ENCODE peak calls at places on chromosomes 2 and 18, in ten cellular contexts. One of them, this sample, is unnamed.
A peak's percentile ranks its signal among the peaks of the same experiment; 100 is the strongest.

GRCh38 chr2:148240838-148241237 is 219.9 kb downstream of the MBD5 start:
- DNase-seq in stimulated activated CD4-positive, alpha-beta T cell treated with anti-CD3 and anti-CD28 coated beads, Interleukin-15, amount 100 ng/mL, for 1 hour: no peak
- DNase-seq in cardiac muscle cell: no peak
- DNase-seq in left ventricle myocardium inferior: no peak
- DNase-seq in left ventricle myocardium superior: no peak
- DNase-seq in EH: no peak
- DNase-seq in GM13977: no peak
- DNase-seq in A172: no peak
- DNase-seq in NCI-H2107: no peak
- DNase-seq in stimulated activated CD8-positive, alpha-beta memory T cell treated with anti-CD3 and anti-CD28 coated beads, Interleukin-7, amount 100 ng/mL, for 1 hour: no peak
- DNase-seq in this sample: no peak

GRCh38 chr2:47241715-47242114 is 86.6 kb upstream of the STPG4 start:
- DNase-seq in stimulated activated CD4-positive, alpha-beta T cell treated with anti-CD3 and anti-CD28 coated beads, Interleukin-15, amount 100 ng/mL, for 1 hour: no peak
- DNase-seq in cardiac muscle cell: no peak
- DNase-seq in left ventricle myocardium inferior: no peak
- DNase-seq in left ventricle myocardium superior: no peak
- DNase-seq in EH: no peak
- DNase-seq in GM13977: no peak
- DNase-seq in A172: no peak
- DNase-seq in NCI-H2107: no peak
- DNase-seq in stimulated activated CD8-positive, alpha-beta memory T cell treated with anti-CD3 and anti-CD28 coated beads, Interleukin-7, amount 100 ng/mL, for 1 hour: no peak
- DNase-seq in this sample: no peak

GRCh38 chr18:9868857-9869712 is 16.7 kb upstream of the TXNDC2 start:
- DNase-seq in stimulated activated CD4-positive, alpha-beta T cell treated with anti-CD3 and anti-CD28 coated beads, Interleukin-15, amount 100 ng/mL, for 1 hour: no peak
- DNase-seq in cardiac muscle cell: no peak
- DNase-seq in left ventricle myocardium inferior: no peak
- DNase-seq in left ventricle myocardium superior: no peak
- DNase-seq in EH: no peak
- DNase-seq in GM13977: no peak
- DNase-seq in A172: no peak
- DNase-seq in NCI-H2107: no peak
- DNase-seq in stimulated activated CD8-positive, alpha-beta memory T cell treated with anti-CD3 and anti-CD28 coated beads, Interleukin-7, amount 100 ng/mL, for 1 hour: no peak
- DNase-seq in this sample: no peak

GRCh38 chr18:31321719-31322118 is 3.8 kb downstream of the DSG1 start:
- DNase-seq in stimulated activated CD4-positive, alpha-beta T cell treated with anti-CD3 and anti-CD28 coated beads, Interleukin-15, amount 100 ng/mL, for 1 hour: no peak
- DNase-seq in cardiac muscle cell: no peak
- DNase-seq in left ventricle myocardium inferior: no peak
- DNase-seq in left ventricle myocardium superior: no peak
- DNase-seq in EH: no peak
- DNase-seq in GM13977: no peak
- DNase-seq in A172: no peak
- DNase-seq in NCI-H2107: no peak
- DNase-seq in stimulated activated CD8-positive, alpha-beta memory T cell treated with anti-CD3 and anti-CD28 coated beads, Interleukin-7, amount 100 ng/mL, for 1 hour: no peak
- DNase-seq in this sample: no peak

GRCh38 chr2:126971481-126972271 is 73.0 kb downstream of the TEX51 start:
- DNase-seq in stimulated activated CD4-positive, alpha-beta T cell treated with anti-CD3 and anti-CD28 coated beads, Interleukin-15, amount 100 ng/mL, for 1 hour: peak; percentile 45
- DNase-seq in cardiac muscle cell: peak; percentile 84
- DNase-seq in left ventricle myocardium inferior: peak; percentile 56
- DNase-seq in left ventricle myocardium superior: peak; percentile 81
- DNase-seq in EH: peak; percentile 74
- DNase-seq in GM13977: peak; percentile 88
- DNase-seq in A172: peak; percentile 29
- DNase-seq in NCI-H2107: peak; percentile 32
- DNase-seq in stimulated activated CD8-positive, alpha-beta memory T cell treated with anti-CD3 and anti-CD28 coated beads, Interleukin-7, amount 100 ng/mL, for 1 hour: peak; percentile 42
- DNase-seq in this sample: peak; percentile 78

GRCh38 chr2:106781196-106781595 is 104.8 kb downstream of the ST6GAL2 start:
- DNase-seq in stimulated activated CD4-positive, alpha-beta T cell treated with anti-CD3 and anti-CD28 coated beads, Interleukin-15, amount 100 ng/mL, for 1 hour: no peak
- DNase-seq in cardiac muscle cell: no peak
- DNase-seq in left ventricle myocardium inferior: no peak
- DNase-seq in left ventricle myocardium superior: no peak
- DNase-seq in EH: no peak
- DNase-seq in GM13977: no peak
- DNase-seq in A172: no peak
- DNase-seq in NCI-H2107: no peak
- DNase-seq in stimulated activated CD8-positive, alpha-beta memory T cell treated with anti-CD3 and anti-CD28 coated beads, Interleukin-7, amount 100 ng/mL, for 1 hour: no peak
- DNase-seq in this sample: no peak

GRCh38 chr2:160379399-160379798 is 114.2 kb downstream of the RBMS1 start:
- DNase-seq in stimulated activated CD4-positive, alpha-beta T cell treated with anti-CD3 and anti-CD28 coated beads, Interleukin-15, amount 100 ng/mL, for 1 hour: no peak
- DNase-seq in cardiac muscle cell: no peak
- DNase-seq in left ventricle myocardium inferior: no peak
- DNase-seq in left ventricle myocardium superior: no peak
- DNase-seq in EH: peak; percentile 90
- DNase-seq in GM13977: no peak
- DNase-seq in A172: no peak
- DNase-seq in NCI-H2107: no peak
- DNase-seq in stimulated activated CD8-positive, alpha-beta memory T cell treated with anti-CD3 and anti-CD28 coated beads, Interleukin-7, amount 100 ng/mL, for 1 hour: no peak
- DNase-seq in this sample: no peak

GRCh38 chr2:18117592-18117991 is 239.1 kb downstream of the KCNS3 start:
- DNase-seq in stimulated activated CD4-positive, alpha-beta T cell treated with anti-CD3 and anti-CD28 coated beads, Interleukin-15, amount 100 ng/mL, for 1 hour: no peak
- DNase-seq in cardiac muscle cell: peak; percentile 14
- DNase-seq in left ventricle myocardium inferior: no peak
- DNase-seq in left ventricle myocardium superior: no peak
- DNase-seq in EH: peak; percentile 65
- DNase-seq in GM13977: peak; percentile 14
- DNase-seq in A172: peak; percentile 71
- DNase-seq in NCI-H2107: no peak
- DNase-seq in stimulated activated CD8-positive, alpha-beta memory T cell treated with anti-CD3 and anti-CD28 coated beads, Interleukin-7, amount 100 ng/mL, for 1 hour: no peak
- DNase-seq in this sample: no peak

GRCh38 chr2:42663828-42664227 is 95.4 kb downstream of the MTA3 start:
- DNase-seq in stimulated activated CD4-positive, alpha-beta T cell treated with anti-CD3 and anti-CD28 coated beads, Interleukin-15, amount 100 ng/mL, for 1 hour: no peak
- DNase-seq in cardiac muscle cell: no peak
- DNase-seq in left ventricle myocardium inferior: no peak
- DNase-seq in left ventricle myocardium superior: no peak
- DNase-seq in EH: no peak
- DNase-seq in GM13977: no peak
- DNase-seq in A172: no peak
- DNase-seq in NCI-H2107: no peak
- DNase-seq in stimulated activated CD8-positive, alpha-beta memory T cell treated with anti-CD3 and anti-CD28 coated beads, Interleukin-7, amount 100 ng/mL, for 1 hour: no peak
- DNase-seq in this sample: no peak

GRCh38 chr2:154813636-154814035 is 115.1 kb downstream of the KCNJ3 start:
- DNase-seq in stimulated activated CD4-positive, alpha-beta T cell treated with anti-CD3 and anti-CD28 coated beads, Interleukin-15, amount 100 ng/mL, for 1 hour: no peak
- DNase-seq in cardiac muscle cell: no peak
- DNase-seq in left ventricle myocardium inferior: no peak
- DNase-seq in left ventricle myocardium superior: no peak
- DNase-seq in EH: no peak
- DNase-seq in GM13977: no peak
- DNase-seq in A172: no peak
- DNase-seq in NCI-H2107: no peak
- DNase-seq in stimulated activated CD8-positive, alpha-beta memory T cell treated with anti-CD3 and anti-CD28 coated beads, Interleukin-7, amount 100 ng/mL, for 1 hour: no peak
- DNase-seq in this sample: no peak

GRCh38 chr2:217790681-217791392 is 212.0 kb downstream of the TNS1 start:
- DNase-seq in stimulated activated CD4-positive, alpha-beta T cell treated with anti-CD3 and anti-CD28 coated beads, Interleukin-15, amount 100 ng/mL, for 1 hour: no peak
- DNase-seq in cardiac muscle cell: no peak
- DNase-seq in left ventricle myocardium inferior: no peak
- DNase-seq in left ventricle myocardium superior: no peak
- DNase-seq in EH: peak; percentile 72
- DNase-seq in GM13977: peak; percentile 3
- DNase-seq in A172: peak; percentile 26
- DNase-seq in NCI-H2107: no peak
- DNase-seq in stimulated activated CD8-positive, alpha-beta memory T cell treated with anti-CD3 and anti-CD28 coated beads, Interleukin-7, amount 100 ng/mL, for 1 hour: no peak
- DNase-seq in this sample: no peak

GRCh38 chr2:159230145-159230877 is 56.2 kb downstream of the WDSUB1 start:
- DNase-seq in stimulated activated CD4-positive, alpha-beta T cell treated with anti-CD3 and anti-CD28 coated beads, Interleukin-15, amount 100 ng/mL, for 1 hour: no peak
- DNase-seq in cardiac muscle cell: no peak
- DNase-seq in left ventricle myocardium inferior: no peak
- DNase-seq in left ventricle myocardium superior: no peak
- DNase-seq in EH: no peak
- DNase-seq in GM13977: no peak
- DNase-seq in A172: no peak
- DNase-seq in NCI-H2107: no peak
- DNase-seq in stimulated activated CD8-positive, alpha-beta memory T cell treated with anti-CD3 and anti-CD28 coated beads, Interleukin-7, amount 100 ng/mL, for 1 hour: no peak
- DNase-seq in this sample: no peak

GRCh38 chr2:166382-166781 is 97.5 kb downstream of the SH3YL1 start:
- DNase-seq in stimulated activated CD4-positive, alpha-beta T cell treated with anti-CD3 and anti-CD28 coated beads, Interleukin-15, amount 100 ng/mL, for 1 hour: no peak
- DNase-seq in cardiac muscle cell: peak; percentile 63
- DNase-seq in left ventricle myocardium inferior: no peak
- DNase-seq in left ventricle myocardium superior: no peak
- DNase-seq in EH: no peak
- DNase-seq in GM13977: no peak
- DNase-seq in A172: no peak
- DNase-seq in NCI-H2107: no peak
- DNase-seq in stimulated activated CD8-positive, alpha-beta memory T cell treated with anti-CD3 and anti-CD28 coated beads, Interleukin-7, amount 100 ng/mL, for 1 hour: no peak
- DNase-seq in this sample: no peak

GRCh38 chr2:100235581-100235980 is 86.7 kb downstream of the LONRF2 start:
- DNase-seq in stimulated activated CD4-positive, alpha-beta T cell treated with anti-CD3 and anti-CD28 coated beads, Interleukin-15, amount 100 ng/mL, for 1 hour: no peak
- DNase-seq in cardiac muscle cell: no peak
- DNase-seq in left ventricle myocardium inferior: no peak
- DNase-seq in left ventricle myocardium superior: no peak
- DNase-seq in EH: no peak
- DNase-seq in GM13977: no peak
- DNase-seq in A172: no peak
- DNase-seq in NCI-H2107: no peak
- DNase-seq in stimulated activated CD8-positive, alpha-beta memory T cell treated with anti-CD3 and anti-CD28 coated beads, Interleukin-7, amount 100 ng/mL, for 1 hour: no peak
- DNase-seq in this sample: no peak

GRCh38 chr2:230996661-230997060 is 740 bp downstream of the SPATA3 start:
- DNase-seq in stimulated activated CD4-positive, alpha-beta T cell treated with anti-CD3 and anti-CD28 coated beads, Interleukin-15, amount 100 ng/mL, for 1 hour: no peak
- DNase-seq in cardiac muscle cell: no peak
- DNase-seq in left ventricle myocardium inferior: no peak
- DNase-seq in left ventricle myocardium superior: no peak
- DNase-seq in EH: no peak
- DNase-seq in GM13977: no peak
- DNase-seq in A172: no peak
- DNase-seq in NCI-H2107: no peak
- DNase-seq in stimulated activated CD8-positive, alpha-beta memory T cell treated with anti-CD3 and anti-CD28 coated beads, Interleukin-7, amount 100 ng/mL, for 1 hour: no peak
- DNase-seq in this sample: no peak

GRCh38 chr2:127388423-127389164 is 819 bp upstream of the MAP3K2 start:
- DNase-seq in stimulated activated CD4-positive, alpha-beta T cell treated with anti-CD3 and anti-CD28 coated beads, Interleukin-15, amount 100 ng/mL, for 1 hour: no peak
- DNase-seq in cardiac muscle cell: no peak
- DNase-seq in left ventricle myocardium inferior: no peak
- DNase-seq in left ventricle myocardium superior: no peak
- DNase-seq in EH: no peak
- DNase-seq in GM13977: no peak
- DNase-seq in A172: no peak
- DNase-seq in NCI-H2107: no peak
- DNase-seq in stimulated activated CD8-positive, alpha-beta memory T cell treated with anti-CD3 and anti-CD28 coated beads, Interleukin-7, amount 100 ng/mL, for 1 hour: no peak
- DNase-seq in this sample: no peak

GRCh38 chr2:237195396-237196119 is 109.9 kb downstream of the COPS8 start:
- DNase-seq in stimulated activated CD4-positive, alpha-beta T cell treated with anti-CD3 and anti-CD28 coated beads, Interleukin-15, amount 100 ng/mL, for 1 hour: no peak
- DNase-seq in cardiac muscle cell: no peak
- DNase-seq in left ventricle myocardium inferior: no peak
- DNase-seq in left ventricle myocardium superior: no peak
- DNase-seq in EH: no peak
- DNase-seq in GM13977: no peak
- DNase-seq in A172: peak; percentile 72
- DNase-seq in NCI-H2107: no peak
- DNase-seq in stimulated activated CD8-positive, alpha-beta memory T cell treated with anti-CD3 and anti-CD28 coated beads, Interleukin-7, amount 100 ng/mL, for 1 hour: no peak
- DNase-seq in this sample: no peak

GRCh38 chr2:68365087-68365486 is at the start of gene PLEK:
- DNase-seq in stimulated activated CD4-positive, alpha-beta T cell treated with anti-CD3 and anti-CD28 coated beads, Interleukin-15, amount 100 ng/mL, for 1 hour: no peak
- DNase-seq in cardiac muscle cell: no peak
- DNase-seq in left ventricle myocardium inferior: peak; percentile 56
- DNase-seq in left ventricle myocardium superior: peak; percentile 66
- DNase-seq in EH: no peak
- DNase-seq in GM13977: no peak
- DNase-seq in A172: no peak
- DNase-seq in NCI-H2107: no peak
- DNase-seq in stimulated activated CD8-positive, alpha-beta memory T cell treated with anti-CD3 and anti-CD28 coated beads, Interleukin-7, amount 100 ng/mL, for 1 hour: no peak
- DNase-seq in this sample: no peak

GRCh38 chr18:37871583-37871982 is 306.0 kb upstream of the CELF4 start:
- DNase-seq in stimulated activated CD4-positive, alpha-beta T cell treated with anti-CD3 and anti-CD28 coated beads, Interleukin-15, amount 100 ng/mL, for 1 hour: no peak
- DNase-seq in cardiac muscle cell: no peak
- DNase-seq in left ventricle myocardium inferior: no peak
- DNase-seq in left ventricle myocardium superior: no peak
- DNase-seq in EH: no peak
- DNase-seq in GM13977: no peak
- DNase-seq in A172: no peak
- DNase-seq in NCI-H2107: no peak
- DNase-seq in stimulated activated CD8-positive, alpha-beta memory T cell treated with anti-CD3 and anti-CD28 coated beads, Interleukin-7, amount 100 ng/mL, for 1 hour: no peak
- DNase-seq in this sample: no peak

GRCh38 chr2:77054938-77055337 is 467.2 kb downstream of the LRRTM4 start:
- DNase-seq in stimulated activated CD4-positive, alpha-beta T cell treated with anti-CD3 and anti-CD28 coated beads, Interleukin-15, amount 100 ng/mL, for 1 hour: no peak
- DNase-seq in cardiac muscle cell: peak; percentile 56
- DNase-seq in left ventricle myocardium inferior: no peak
- DNase-seq in left ventricle myocardium superior: no peak
- DNase-seq in EH: no peak
- DNase-seq in GM13977: no peak
- DNase-seq in A172: peak; percentile 26
- DNase-seq in NCI-H2107: no peak
- DNase-seq in stimulated activated CD8-positive, alpha-beta memory T cell treated with anti-CD3 and anti-CD28 coated beads, Interleukin-7, amount 100 ng/mL, for 1 hour: no peak
- DNase-seq in this sample: no peak

GRCh38 chr2:237410949-237411635 is 2.9 kb downstream of the COL6A3 start:
- DNase-seq in stimulated activated CD4-positive, alpha-beta T cell treated with anti-CD3 and anti-CD28 coated beads, Interleukin-15, amount 100 ng/mL, for 1 hour: no peak
- DNase-seq in cardiac muscle cell: no peak
- DNase-seq in left ventricle myocardium inferior: no peak
- DNase-seq in left ventricle myocardium superior: no peak
- DNase-seq in EH: peak; percentile 55
- DNase-seq in GM13977: no peak
- DNase-seq in A172: no peak
- DNase-seq in NCI-H2107: no peak
- DNase-seq in stimulated activated CD8-positive, alpha-beta memory T cell treated with anti-CD3 and anti-CD28 coated beads, Interleukin-7, amount 100 ng/mL, for 1 hour: no peak
- DNase-seq in this sample: no peak

GRCh38 chr2:117985092-117985491 is 28.8 kb downstream of the CCDC93 start:
- DNase-seq in stimulated activated CD4-positive, alpha-beta T cell treated with anti-CD3 and anti-CD28 coated beads, Interleukin-15, amount 100 ng/mL, for 1 hour: no peak
- DNase-seq in cardiac muscle cell: no peak
- DNase-seq in left ventricle myocardium inferior: no peak
- DNase-seq in left ventricle myocardium superior: no peak
- DNase-seq in EH: no peak
- DNase-seq in GM13977: no peak
- DNase-seq in A172: no peak
- DNase-seq in NCI-H2107: no peak
- DNase-seq in stimulated activated CD8-positive, alpha-beta memory T cell treated with anti-CD3 and anti-CD28 coated beads, Interleukin-7, amount 100 ng/mL, for 1 hour: no peak
- DNase-seq in this sample: no peak

GRCh38 chr2:144356402-144356801 is 163.5 kb downstream of the ZEB2 start:
- DNase-seq in stimulated activated CD4-positive, alpha-beta T cell treated with anti-CD3 and anti-CD28 coated beads, Interleukin-15, amount 100 ng/mL, for 1 hour: no peak
- DNase-seq in cardiac muscle cell: no peak
- DNase-seq in left ventricle myocardium inferior: no peak
- DNase-seq in left ventricle myocardium superior: no peak
- DNase-seq in EH: no peak
- DNase-seq in GM13977: no peak
- DNase-seq in A172: no peak
- DNase-seq in NCI-H2107: no peak
- DNase-seq in stimulated activated CD8-positive, alpha-beta memory T cell treated with anti-CD3 and anti-CD28 coated beads, Interleukin-7, amount 100 ng/mL, for 1 hour: no peak
- DNase-seq in this sample: no peak

GRCh38 chr2:118791511-118791910 is 55.9 kb downstream of the EN1 start:
- DNase-seq in stimulated activated CD4-positive, alpha-beta T cell treated with anti-CD3 and anti-CD28 coated beads, Interleukin-15, amount 100 ng/mL, for 1 hour: no peak
- DNase-seq in cardiac muscle cell: no peak
- DNase-seq in left ventricle myocardium inferior: no peak
- DNase-seq in left ventricle myocardium superior: no peak
- DNase-seq in EH: no peak
- DNase-seq in GM13977: no peak
- DNase-seq in A172: no peak
- DNase-seq in NCI-H2107: no peak
- DNase-seq in stimulated activated CD8-positive, alpha-beta memory T cell treated with anti-CD3 and anti-CD28 coated beads, Interleukin-7, amount 100 ng/mL, for 1 hour: no peak
- DNase-seq in this sample: no peak

GRCh38 chr2:217270089-217270800 is 410.4 kb upstream of the TNP1 start:
- DNase-seq in stimulated activated CD4-positive, alpha-beta T cell treated with anti-CD3 and anti-CD28 coated beads, Interleukin-15, amount 100 ng/mL, for 1 hour: no peak
- DNase-seq in cardiac muscle cell: no peak
- DNase-seq in left ventricle myocardium inferior: no peak
- DNase-seq in left ventricle myocardium superior: no peak
- DNase-seq in EH: no peak
- DNase-seq in GM13977: no peak
- DNase-seq in A172: no peak
- DNase-seq in NCI-H2107: no peak
- DNase-seq in stimulated activated CD8-positive, alpha-beta memory T cell treated with anti-CD3 and anti-CD28 coated beads, Interleukin-7, amount 100 ng/mL, for 1 hour: no peak
- DNase-seq in this sample: no peak

GRCh38 chr2:225025917-225026571 is 16.2 kb downstream of the DOCK10 start:
- DNase-seq in stimulated activated CD4-positive, alpha-beta T cell treated with anti-CD3 and anti-CD28 coated beads, Interleukin-15, amount 100 ng/mL, for 1 hour: no peak
- DNase-seq in cardiac muscle cell: no peak
- DNase-seq in left ventricle myocardium inferior: no peak
- DNase-seq in left ventricle myocardium superior: no peak
- DNase-seq in EH: peak; percentile 93
- DNase-seq in GM13977: no peak
- DNase-seq in A172: peak; percentile 56
- DNase-seq in NCI-H2107: no peak
- DNase-seq in stimulated activated CD8-positive, alpha-beta memory T cell treated with anti-CD3 and anti-CD28 coated beads, Interleukin-7, amount 100 ng/mL, for 1 hour: no peak
- DNase-seq in this sample: peak; percentile 56

GRCh38 chr2:524442-524841 is 152.8 kb downstream of the TMEM18 start:
- DNase-seq in stimulated activated CD4-positive, alpha-beta T cell treated with anti-CD3 and anti-CD28 coated beads, Interleukin-15, amount 100 ng/mL, for 1 hour: no peak
- DNase-seq in cardiac muscle cell: no peak
- DNase-seq in left ventricle myocardium inferior: no peak
- DNase-seq in left ventricle myocardium superior: no peak
- DNase-seq in EH: no peak
- DNase-seq in GM13977: no peak
- DNase-seq in A172: no peak
- DNase-seq in NCI-H2107: no peak
- DNase-seq in stimulated activated CD8-positive, alpha-beta memory T cell treated with anti-CD3 and anti-CD28 coated beads, Interleukin-7, amount 100 ng/mL, for 1 hour: no peak
- DNase-seq in this sample: no peak

This sample was measured in HTR-8/SVneo.